ENCODE peak calls at places on chromosomes 1 and 21, in nine cellular contexts. T is NCI-H526; O is stimulated activated CD8-positive, alpha-beta memory T cell treated with anti-CD3 and anti-CD28 coated beads, Interleukin-4, amount 100 ng/mL, for 1 hour; F is NAMALWA; I is psoas muscle; H is activated CD4-positive, alpha-beta T cell treated with anti-CD3 and anti-CD28 coated beads, Interleukin-2, amount 50 U/mL, for 24 hours; P is CD8-positive, alpha-beta T cell; X is CD8-positive, alpha-beta memory T cell; S is stimulated activated CD4-positive, alpha-beta T cell treated with anti-CD3 and anti-CD28 coated beads, Interleukin-15, amount 100 ng/mL, for 1 hour. K is an unnamed sample.

GRCh38 chr21:41634211-41634694 is 126.3 kb upstream of the TMPRSS2 start:
- DNase-seq in F (no peak), H (no peak), T (no peak), X (no peak), S (no peak), O (no peak), P (no peak), I (no peak), K (no peak)

GRCh38 chr1:19284881-19285280 is 3.7 kb downstream of the AKR7A3 start:
- DNase-seq in I (no peak), H (no peak), T (no peak), S (no peak), P (no peak), F (no peak), X (no peak), O (no peak), K (no peak)

GRCh38 chr1:236686815-236687160 is 489 bp downstream of the ACTN2 start:
- DNase-seq in S (no peak), O (no peak), H (no peak), I (peak; percentile 78), F (no peak), T (no peak), P (no peak), X (no peak), K (no peak)

GRCh38 chr1:43035821-43036456 is 77.3 kb upstream of the SLC2A1 start:
- DNase-seq in F (no peak), H (no peak), P (no peak), X (no peak), S (no peak), O (no peak), I (no peak), T (no peak), K (no peak)

GRCh38 chr1:242525360-242525722 is 844 bp upstream of the PLD5 start:
- DNase-seq in X (no peak), H (no peak), I (no peak), P (no peak), F (no peak), T (no peak), O (no peak), S (no peak), K (no peak)

GRCh38 chr1:3807769-3808168 is 11.5 kb upstream of the LRRC47 start:
- DNase-seq in H (no peak), I (no peak), T (no peak), P (no peak), F (no peak), S (no peak), O (no peak), X (no peak), K (no peak)

GRCh38 chr1:27832762-27833161 is 2.2 kb downstream of the PPP1R8 start:
- DNase-seq in T (no peak), I (no peak), H (no peak), F (no peak), O (no peak), P (no peak), X (no peak), S (no peak), K (no peak)

GRCh38 chr1:183845681-183846080 is 40.8 kb downstream of the RGL1 start:
- DNase-seq in X (no peak), S (no peak), T (no peak), P (no peak), H (no peak), O (no peak), I (no peak), F (no peak), K (no peak)

GRCh38 chr1:68704800-68705443 is 208.0 kb upstream of the DEPDC1 start:
- DNase-seq in X (no peak), H (no peak), T (no peak), I (no peak), S (no peak), F (no peak), P (no peak), O (no peak), K (no peak)

GRCh38 chr1:97814121-97814520 is 106.7 kb downstream of the DPYD start:
- DNase-seq in P (no peak), X (no peak), O (no peak), T (no peak), H (no peak), I (no peak), S (no peak), F (no peak), K (no peak)

GRCh38 chr1:196951711-196952394 is 8.3 kb downstream of the CFHR2 start:
- DNase-seq in F (no peak), O (no peak), T (no peak), P (no peak), I (no peak), X (no peak), H (no peak), S (no peak), K (no peak)

GRCh38 chr1:204647114-204647804 is 38.3 kb downstream of the LRRN2 start:
- DNase-seq in T (no peak), P (no peak), X (no peak), O (no peak), I (no peak), F (peak; percentile 26), S (no peak), H (no peak), K (no peak)

GRCh38 chr1:207797229-207797973 is 45.5 kb downstream of the CD46 start:
- DNase-seq in O (peak; percentile 50), I (peak; percentile 91), T (no peak), S (peak; percentile 43), P (peak; percentile 81), H (peak; percentile 69), X (peak; percentile 53), F (peak; percentile 79), K (no peak)

GRCh38 chr1:2547210-2548067 is 8.7 kb upstream of the TNFRSF14 start:
- DNase-seq in X (peak; percentile 47), O (no peak), P (peak; percentile 43), F (peak; percentile 87), S (no peak), T (no peak), I (no peak), H (no peak), K (no peak)

GRCh38 chr21:43775190-43775589 is 918 bp downstream of the CSTB start:
- DNase-seq in F (no peak), S (no peak), X (no peak), O (no peak), T (no peak), H (no peak), P (no peak), I (peak; percentile 45), K (no peak)

GRCh38 chr1:175155473-175155856 is 37.1 kb downstream of the KIAA0040 start:
- DNase-seq in X (no peak), P (no peak), H (no peak), I (no peak), F (peak; percentile 56), S (no peak), O (no peak), T (no peak), K (no peak)

GRCh38 chr1:222910699-222911098 is 95.9 kb downstream of the DISP1 start:
- DNase-seq in O (no peak), S (no peak), T (no peak), X (no peak), I (no peak), P (no peak), F (no peak), H (no peak), K (no peak)

GRCh38 chr1:161242313-161242712 is 4.3 kb upstream of the NR1I3 start:
- DNase-seq in X (no peak), I (no peak), H (no peak), P (no peak), F (no peak), O (no peak), T (no peak), S (no peak), K (no peak)

GRCh38 chr1:159939603-159940002 is 5.8 kb downstream of the IGSF9 start:
- DNase-seq in S (no peak), H (no peak), T (no peak), P (no peak), X (no peak), O (no peak), I (no peak), F (no peak), K (no peak)

GRCh38 chr1:182080955-182081582 is 19.6 kb upstream of the ZNF648 start:
- DNase-seq in X (no peak), H (peak; percentile 20), T (peak; percentile 50), P (no peak), O (no peak), I (no peak), S (no peak), F (peak; percentile 77), K (peak; percentile 40)

GRCh38 chr21:25421327-25422028 is 185.8 kb downstream of the MRPL39 start:
- DNase-seq in O (peak; percentile 8), F (peak; percentile 88), H (peak; percentile 77), P (peak; percentile 31), X (peak; percentile 40), S (peak; percentile 10), I (no peak), T (no peak), K (no peak)

GRCh38 chr1:12005488-12006166 is 13.7 kb upstream of the MIIP start:
- DNase-seq in T (no peak), O (no peak), H (no peak), I (no peak), X (no peak), S (no peak), F (no peak), P (no peak), K (no peak)

GRCh38 chr1:18808561-18808960 is 50.9 kb downstream of the TAS1R2 start:
- DNase-seq in I (no peak), T (no peak), H (no peak), P (no peak), F (no peak), X (no peak), S (no peak), O (no peak), K (no peak)

K was measured in caudate nucleus.